ENCODE peak calls at places on chromosomes 2 and 18, in four cellular contexts. Q is colonic mucosa, K is GM23248, L is endodermal cell. M is an unnamed sample.

GRCh38 chr18:67510831-67511230 is 5.7 kb downstream of the DSEL start:
- DNase-seq in K (no peak), Q (no peak), L (no peak), M (no peak)

GRCh38 chr2:35787302-35788031 is 568.1 kb upstream of the CRIM1 start:
- DNase-seq in L (no peak), K (no peak), Q (no peak), M (no peak)

GRCh38 chr2:122070241-122070731 is 314.8 kb downstream of the TSN start:
- DNase-seq in L (no peak), K (peak; percentile 50), Q (no peak), M (no peak)

GRCh38 chr2:100580474-100581264 is 17.9 kb downstream of the PDCL3 start:
- DNase-seq in K (no peak), Q (peak; percentile 23), L (no peak), M (no peak)

GRCh38 chr2:236073246-236073645 is 94.9 kb downstream of the GBX2 start:
- DNase-seq in K (no peak), Q (no peak), L (no peak), M (no peak)

GRCh38 chr2:129085386-129085785 is 766.7 kb upstream of the HS6ST1 start:
- DNase-seq in Q (no peak), K (no peak), L (no peak), M (no peak)

GRCh38 chr18:22169889-22170420 is 566 bp downstream of the GATA6 start:
- DNase-seq in L (peak; percentile 74), K (peak; percentile 77), Q (no peak), M (no peak)

GRCh38 chr2:222309361-222309760 is 10.6 kb upstream of the PAX3 start:
- DNase-seq in L (no peak), Q (no peak), K (no peak), M (no peak)

GRCh38 chr2:1539973-1540372 is 126.7 kb downstream of the TPO start:
- DNase-seq in L (no peak), Q (no peak), K (no peak), M (no peak)

GRCh38 chr2:60710707-60711106 is 45.4 kb upstream of the PAPOLG start:
- DNase-seq in K (peak; percentile 74), L (peak; percentile 31), Q (no peak), M (peak; percentile 36)

GRCh38 chr18:45361148-45361851 is 254.0 kb upstream of the SLC14A2 start:
- DNase-seq in L (no peak), Q (no peak), K (peak; percentile 81), M (peak; percentile 83)

GRCh38 chr2:228869601-228870264 is 401.4 kb downstream of the PID1 start:
- DNase-seq in L (no peak), Q (no peak), K (no peak), M (peak; percentile 42)

GRCh38 chr18:74303936-74304335 is 11.7 kb upstream of the C18orf63 start:
- DNase-seq in L (no peak), K (peak; percentile 84), Q (no peak), M (no peak)

GRCh38 chr2:192151848-192152247 is 42.9 kb downstream of the TMEFF2 start:
- DNase-seq in L (no peak), K (peak; percentile 58), Q (no peak), M (no peak)

GRCh38 chr2:224145751-224146355 is 106.8 kb upstream of the SERPINE2 start:
- DNase-seq in Q (peak; percentile 62), L (no peak), K (peak; percentile 91), M (peak; percentile 72)

GRCh38 chr2:69330781-69331180 is 56.2 kb downstream of the GFPT1 start:
- DNase-seq in K (no peak), L (no peak), Q (no peak), M (no peak)

GRCh38 chr2:20184067-20184938 is 40.6 kb downstream of the SDC1 start:
- DNase-seq in Q (no peak), K (peak; percentile 75), L (peak; percentile 53), M (peak; percentile 69)

GRCh38 chr18:35971661-35972196 is 750 bp upstream of the RMP24 start:
- DNase-seq in Q (no peak), L (no peak), K (no peak), M (no peak)

GRCh38 chr2:7209776-7210555 is 292.8 kb downstream of the RNF144A start:
- DNase-seq in K (peak; percentile 52), L (peak; percentile 56), Q (no peak), M (peak; percentile 6)

GRCh38 chr2:170123593-170123992 is 54.4 kb upstream of the MYO3B start:
- DNase-seq in Q (no peak), L (peak; percentile 64), K (no peak), M (no peak)

GRCh38 chr2:69138793-69139510 is 126.0 kb downstream of the ANTXR1 start:
- DNase-seq in K (peak; percentile 92), L (no peak), Q (peak; percentile 65), M (peak; percentile 82)

GRCh38 chr2:162086904-162087303 is 12.9 kb upstream of the DPP4 start:
- DNase-seq in K (peak; percentile 89), L (no peak), Q (no peak), M (no peak)

GRCh38 chr2:1748741-1749488 is 4.6 kb upstream of the PXDN start:
- DNase-seq in L (peak; percentile 35), K (peak; percentile 16), Q (peak; percentile 4), M (no peak)

GRCh38 chr2:68043719-68044498 is 18.9 kb downstream of the C1D start:
- DNase-seq in L (no peak), K (peak; percentile 90), Q (no peak), M (peak; percentile 26)

GRCh38 chr2:239519081-239519920 is 118.5 kb upstream of the HDAC4 start:
- DNase-seq in K (no peak), Q (no peak), L (no peak), M (no peak)

GRCh38 chr2:14996306-14997014 is 363.9 kb downstream of the LRATD1 start:
- DNase-seq in L (no peak), K (no peak), Q (no peak), M (no peak)

GRCh38 chr18:54147439-54147838 is 77.0 kb downstream of the MBD2 start:
- DNase-seq in L (no peak), Q (no peak), K (no peak), M (no peak)

GRCh38 chr18:48122376-48122775 is 191.9 kb upstream of the SMAD2 start:
- DNase-seq in K (no peak), L (no peak), Q (no peak), M (no peak)

GRCh38 chr18:9808530-9809241 is 77.1 kb upstream of the TXNDC2 start:
- DNase-seq in Q (no peak), K (peak; percentile 43), L (peak; percentile 76), M (peak; percentile 57)

GRCh38 chr2:137770161-137770560 is 194.1 kb upstream of the HNMT start:
- DNase-seq in Q (no peak), L (no peak), K (no peak), M (no peak)

GRCh38 chr18:36593001-36593400 is 235.8 kb downstream of the TPGS2 start:
- DNase-seq in K (peak; percentile 40), L (peak; percentile 9), Q (no peak), M (peak; percentile 4)

GRCh38 chr2:238418196-238418998 is 8.3 kb upstream of the ASB1 start:
- DNase-seq in Q (peak; percentile 67), L (no peak), K (no peak), M (peak; percentile 40)
- H3K4me1 ChIP-seq in Q (no peaks in the 10 kb centered on the region), L (no peaks in the 10 kb centered on the region), K (peaks cover 15% of the 10 kb centered on the region), M (peaks cover 11% of the 10 kb centered on the region)

GRCh38 chr18:25168011-25168410 is 184.0 kb downstream of the ZNF521 start:
- DNase-seq in K (no peak), L (no peak), Q (no peak), M (no peak)

GRCh38 chr18:25169701-25170100 is 182.3 kb downstream of the ZNF521 start:
- DNase-seq in L (no peak), Q (no peak), K (peak; percentile 52), M (peak; percentile 27)

GRCh38 chr18:25166113-25166512 is 185.9 kb downstream of the ZNF521 start:
- DNase-seq in L (no peak), Q (no peak), K (no peak), M (peak; percentile 35)

GRCh38 chr18:25164211-25164836 is 187.6 kb downstream of the ZNF521 start:
- DNase-seq in K (peak; percentile 8), Q (no peak), L (no peak), M (no peak)

GRCh38 chr18:25164837-25165791 is 186.9 kb downstream of the ZNF521 start:
- DNase-seq in K (peak; percentile 55), Q (no peak), L (no peak), M (peak; percentile 66)
- H3K9ac ChIP-seq in K (peak overlapping the region; percentile 35), Q (no peak overlapping the region), L (no peak overlapping the region), M (peak overlapping the region; percentile 69)

GRCh38 chr2:240806459-240806858 is 13.6 kb downstream of the KIF1A start:
- DNase-seq in Q (no peak), L (peak; percentile 23), K (no peak), M (no peak)

GRCh38 chr2:240803191-240803590 is 16.8 kb downstream of the KIF1A start:
- DNase-seq in Q (no peak), K (no peak), L (no peak), M (no peak)

GRCh38 chr2:240809276-240809675 is 10.7 kb downstream of the KIF1A start:
- DNase-seq in Q (no peak), L (peak; percentile 17), K (no peak), M (no peak)

GRCh38 chr2:240810199-240810598 is 9.8 kb downstream of the KIF1A start:
- DNase-seq in K (no peak), Q (no peak), L (no peak), M (no peak)

DNA sequence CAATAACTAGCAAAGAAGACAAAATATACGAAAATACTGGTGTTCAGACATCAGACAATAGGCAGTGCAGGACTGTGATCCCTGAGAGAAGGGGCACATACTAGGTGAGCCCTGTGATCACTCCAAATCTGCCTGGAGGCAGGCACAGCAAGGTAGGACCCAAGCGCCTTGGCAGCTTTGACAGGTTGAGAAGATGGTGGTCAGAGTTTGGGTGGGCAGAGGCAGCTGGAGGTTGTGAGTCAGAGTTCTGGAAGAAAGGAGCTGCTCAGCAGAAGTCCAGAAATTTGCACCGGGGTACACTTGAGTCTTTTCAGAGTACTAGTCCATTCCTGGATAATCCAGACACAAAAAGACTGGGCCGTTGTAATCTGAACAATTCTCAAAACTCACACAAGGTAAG is 14.0 kb downstream of the KIF1A start:
- DNase-seq in L (peak; percentile 31), K (no peak), Q (no peak), M (no peak)
- H3K27me3 ChIP-seq in L (no peaks in the 10 kb centered on the region), K (peaks cover 62% of the 10 kb centered on the region), Q (no peaks in the 10 kb centered on the region), M (peaks cover 45% of the 10 kb centered on the region)

DNA sequence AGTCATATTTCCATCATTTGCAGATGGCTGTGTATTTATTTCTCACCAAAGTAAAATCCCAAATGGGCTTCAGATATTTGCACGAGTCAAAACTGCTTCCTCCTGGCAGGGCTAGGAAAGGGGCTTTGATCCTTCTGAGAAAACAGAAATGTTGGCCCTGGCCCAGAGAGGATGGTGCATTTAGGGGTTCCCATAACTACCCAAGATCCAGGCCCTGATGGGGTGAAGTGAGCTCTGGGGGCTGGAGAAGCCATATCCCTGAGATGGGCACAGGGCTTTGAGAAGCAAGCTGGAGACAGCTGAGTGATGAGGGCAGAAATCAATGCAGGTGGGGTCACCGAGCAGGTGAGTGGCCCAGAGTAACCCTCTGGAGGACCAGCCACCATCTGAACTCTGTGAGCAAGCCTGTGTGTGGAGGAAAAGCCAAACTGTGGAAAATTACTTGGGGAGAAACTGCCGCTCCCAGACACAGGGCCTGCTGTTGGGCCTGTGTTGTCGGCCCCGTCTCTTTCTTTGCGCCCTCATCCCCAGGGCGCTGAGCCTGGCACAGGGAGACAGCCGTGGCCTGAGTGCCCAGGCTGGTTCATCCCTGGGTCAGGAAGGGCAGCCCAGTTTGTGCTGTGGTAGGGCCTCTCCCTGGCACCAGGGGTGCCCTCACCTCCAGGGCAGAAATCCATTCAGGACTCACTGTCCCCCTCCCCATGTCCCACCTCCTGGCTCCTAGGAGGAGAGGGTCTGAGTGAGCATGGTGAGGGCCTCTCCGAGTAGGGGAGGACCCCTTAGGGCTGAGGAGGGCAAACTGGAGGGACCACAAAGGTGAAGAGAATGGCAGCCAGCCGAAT is 167.8 kb upstream of the HAAO start:
- DNase-seq in Q (no peak), K (no peak), L (no peak), M (no peak)
- H3K4me1 ChIP-seq in Q (no peaks in the 10 kb centered on the region), K (peaks cover 58% of the 10 kb centered on the region), L (peaks cover 7% of the 10 kb centered on the region), M (peaks cover 74% of the 10 kb centered on the region)

GRCh38 chr2:56175779-56176178 is 8.0 kb upstream of the CCDC85A start:
- DNase-seq in L (no peak), Q (no peak), K (no peak), M (no peak)
- H3K9ac ChIP-seq in L (no peak overlapping the region), Q (no peak overlapping the region), K (no peak overlapping the region), M (no peak overlapping the region)